ENCODE peak calls at places on chromosome 7, in eight cellular contexts. One of them, this sample, is unnamed. For H3K36me3 and H3K4me1, the result is how much of the 10 kb centered on the place peaks cover.

GRCh38 chr7:133853706-133854276 is 273.3 kb upstream of the LRGUK start:
- DNase-seq in HCT116: peak
- DNase-seq in right lobe of liver: no peak
- DNase-seq in ovary: no peak
- DNase-seq in transverse colon: peak
- DNase-seq in adrenal gland: no peak
- DNase-seq in testis: peak
- DNase-seq in spleen: no peak
- DNase-seq in this sample: no peak

GRCh38 chr7:134823400-134823799 is 44.0 kb downstream of the CALD1 start:
- DNase-seq in ovary: no peak
- DNase-seq in spleen: no peak
- DNase-seq in transverse colon: no peak
- DNase-seq in HCT116: no peak
- DNase-seq in adrenal gland: no peak
- DNase-seq in right lobe of liver: no peak
- DNase-seq in testis: no peak
- DNase-seq in this sample: no peak

GRCh38 chr7:4286281-4286680 is 395.8 kb upstream of the FOXK1 start:
- DNase-seq in adrenal gland: no peak
- DNase-seq in spleen: no peak
- DNase-seq in ovary: no peak
- DNase-seq in testis: no peak
- DNase-seq in transverse colon: no peak
- DNase-seq in right lobe of liver: no peak
- DNase-seq in HCT116: no peak
- DNase-seq in this sample: no peak

GRCh38 chr7:2969398-2970306 is 74.0 kb downstream of the CARD11 start:
- DNase-seq in adrenal gland: no peak
- DNase-seq in HCT116: no peak
- DNase-seq in spleen: no peak
- DNase-seq in testis: peak
- DNase-seq in ovary: no peak
- DNase-seq in right lobe of liver: no peak
- DNase-seq in transverse colon: no peak
- DNase-seq in this sample: no peak

GRCh38 chr7:92723205-92723604 is 113.2 kb downstream of the CDK6 start:
- DNase-seq in spleen: no peak
- DNase-seq in ovary: no peak
- DNase-seq in HCT116: no peak
- DNase-seq in adrenal gland: no peak
- DNase-seq in testis: no peak
- DNase-seq in transverse colon: no peak
- DNase-seq in right lobe of liver: no peak
- DNase-seq in this sample: no peak

GRCh38 chr7:87013136-87013840 is 46.2 kb downstream of the ELAPOR2 start:
- DNase-seq in transverse colon: no peak
- DNase-seq in right lobe of liver: no peak
- DNase-seq in spleen: no peak
- DNase-seq in ovary: no peak
- DNase-seq in testis: no peak
- DNase-seq in HCT116: no peak
- DNase-seq in adrenal gland: no peak
- DNase-seq in this sample: no peak

GRCh38 chr7:36284470-36284869 is 105.2 kb upstream of the ANLN start:
- DNase-seq in ovary: no peak
- DNase-seq in adrenal gland: no peak
- DNase-seq in testis: no peak
- DNase-seq in HCT116: no peak
- DNase-seq in right lobe of liver: no peak
- DNase-seq in spleen: peak
- DNase-seq in transverse colon: no peak
- DNase-seq in this sample: no peak

GRCh38 chr7:98864726-98865420 is 4.9 kb downstream of the TMEM130 start:
- DNase-seq in spleen: peak
- DNase-seq in ovary: no peak
- DNase-seq in adrenal gland: no peak
- DNase-seq in HCT116: no peak
- DNase-seq in right lobe of liver: no peak
- DNase-seq in testis: no peak
- DNase-seq in transverse colon: no peak
- DNase-seq in this sample: no peak

GRCh38 chr7:101717986-101718746 is 89.1 kb upstream of the MYL10 start:
- DNase-seq in adrenal gland: no peak
- DNase-seq in HCT116: no peak
- DNase-seq in right lobe of liver: peak
- DNase-seq in ovary: no peak
- DNase-seq in testis: no peak
- DNase-seq in spleen: no peak
- DNase-seq in transverse colon: no peak
- DNase-seq in this sample: no peak

GRCh38 chr7:135165862-135166261 is 4.6 kb downstream of the CYREN start:
- DNase-seq in transverse colon: no peak
- DNase-seq in HCT116: no peak
- DNase-seq in right lobe of liver: no peak
- DNase-seq in ovary: no peak
- DNase-seq in spleen: no peak
- DNase-seq in testis: no peak
- DNase-seq in adrenal gland: no peak
- DNase-seq in this sample: no peak

GRCh38 chr7:117759950-117760640 is 113.1 kb downstream of the CTTNBP2 start:
- DNase-seq in right lobe of liver: no peak
- DNase-seq in HCT116: no peak
- DNase-seq in transverse colon: no peak
- DNase-seq in testis: no peak
- DNase-seq in ovary: no peak
- DNase-seq in adrenal gland: no peak
- DNase-seq in spleen: no peak
- DNase-seq in this sample: no peak

GRCh38 chr7:155882596-155882995 is 70.3 kb upstream of the SHH start:
- DNase-seq in transverse colon: no peak
- DNase-seq in right lobe of liver: no peak
- DNase-seq in testis: no peak
- DNase-seq in ovary: no peak
- DNase-seq in HCT116: no peak
- DNase-seq in spleen: peak
- DNase-seq in adrenal gland: no peak
- DNase-seq in this sample: no peak

GRCh38 chr7:150332852-150333635 is 8.4 kb downstream of the RARRES2 start:
- DNase-seq in spleen: no peak
- DNase-seq in adrenal gland: no peak
- DNase-seq in ovary: no peak
- DNase-seq in HCT116: no peak
- DNase-seq in right lobe of liver: no peak
- DNase-seq in testis: no peak
- DNase-seq in transverse colon: no peak
- DNase-seq in this sample: no peak

GRCh38 chr7:68720722-68721121 is 877.6 kb upstream of the AUTS2 start:
- DNase-seq in spleen: no peak
- DNase-seq in ovary: no peak
- DNase-seq in adrenal gland: no peak
- DNase-seq in testis: no peak
- DNase-seq in HCT116: no peak
- DNase-seq in transverse colon: no peak
- DNase-seq in right lobe of liver: no peak
- DNase-seq in this sample: no peak

GRCh38 chr7:22884911-22885823 is 62.5 kb upstream of the TOMM7 start:
- DNase-seq in adrenal gland: no peak
- DNase-seq in HCT116: no peak
- DNase-seq in ovary: no peak
- DNase-seq in right lobe of liver: no peak
- DNase-seq in testis: no peak
- DNase-seq in transverse colon: no peak
- DNase-seq in spleen: no peak
- DNase-seq in this sample: no peak

GRCh38 chr7:108328174-108328651 is 128.0 kb downstream of the NRCAM start:
- DNase-seq in testis: peak
- DNase-seq in right lobe of liver: no peak
- DNase-seq in HCT116: no peak
- DNase-seq in spleen: no peak
- DNase-seq in transverse colon: no peak
- DNase-seq in adrenal gland: no peak
- DNase-seq in ovary: no peak
- DNase-seq in this sample: no peak

GRCh38 chr7:64959072-64959747 is 31.6 kb downstream of the ZNF117 start:
- DNase-seq in ovary: no peak
- DNase-seq in right lobe of liver: no peak
- DNase-seq in HCT116: no peak
- DNase-seq in transverse colon: no peak
- DNase-seq in spleen: no peak
- DNase-seq in adrenal gland: no peak
- DNase-seq in testis: no peak
- DNase-seq in this sample: no peak

GRCh38 chr7:2012981-2013380 is 219.8 kb downstream of the MAD1L1 start:
- DNase-seq in transverse colon: no peak
- DNase-seq in testis: no peak
- DNase-seq in ovary: peak
- DNase-seq in HCT116: no peak
- DNase-seq in spleen: peak
- DNase-seq in right lobe of liver: peak
- DNase-seq in adrenal gland: no peak
- DNase-seq in this sample: no peak

GRCh38 chr7:81626008-81626407 is 143.8 kb downstream of the HGF start:
- DNase-seq in testis: no peak
- DNase-seq in transverse colon: no peak
- DNase-seq in spleen: no peak
- DNase-seq in right lobe of liver: no peak
- DNase-seq in ovary: no peak
- DNase-seq in adrenal gland: no peak
- DNase-seq in HCT116: no peak
- DNase-seq in this sample: no peak

GRCh38 chr7:131225619-131226101 is 102.0 kb upstream of the MKLN1 start:
- DNase-seq in transverse colon: peak
- DNase-seq in HCT116: no peak
- DNase-seq in testis: peak
- DNase-seq in ovary: peak
- DNase-seq in spleen: no peak
- DNase-seq in adrenal gland: peak
- DNase-seq in right lobe of liver: no peak
- DNase-seq in this sample: peak

GRCh38 chr7:5408777-5409176 is 14.9 kb downstream of the TNRC18 start:
- DNase-seq in adrenal gland: no peak
- DNase-seq in right lobe of liver: no peak
- DNase-seq in transverse colon: no peak
- DNase-seq in HCT116: no peak
- DNase-seq in ovary: no peak
- DNase-seq in spleen: no peak
- DNase-seq in testis: no peak
- DNase-seq in this sample: no peak

DNA sequence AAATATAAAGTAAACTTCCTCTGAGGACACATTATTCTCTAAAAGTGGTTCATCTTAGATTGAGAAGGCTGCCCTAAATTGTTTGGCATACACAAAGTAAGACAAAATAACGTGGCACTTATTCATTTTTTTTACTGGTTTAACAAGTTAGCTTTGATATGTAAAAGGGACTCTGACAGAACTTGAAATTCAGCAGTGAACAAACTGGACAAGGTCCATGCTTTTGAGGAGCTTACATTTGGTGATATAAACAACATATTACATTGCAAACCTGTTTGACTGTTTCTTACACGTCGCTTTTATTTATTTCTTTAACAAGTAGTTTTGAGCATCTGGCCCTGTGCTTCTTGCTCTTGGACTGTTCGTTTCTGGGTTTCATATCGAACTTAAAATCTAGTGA is 253.1 kb upstream of the POM121L12 start:
- DNase-seq in spleen: no peak
- DNase-seq in testis: no peak
- DNase-seq in HCT116: no peak
- DNase-seq in adrenal gland: no peak
- DNase-seq in right lobe of liver: no peak
- DNase-seq in ovary: no peak
- DNase-seq in transverse colon: no peak
- DNase-seq in this sample: no peak
- H3K36me3 ChIP-seq in spleen: under half
- H3K36me3 ChIP-seq in testis: under half
- H3K36me3 ChIP-seq in HCT116: under half
- H3K36me3 ChIP-seq in adrenal gland: under half
- H3K36me3 ChIP-seq in right lobe of liver: under half
- H3K36me3 ChIP-seq in ovary: under half
- H3K36me3 ChIP-seq in transverse colon: under half
- H3K36me3 ChIP-seq in this sample: under half

GRCh38 chr7:39644170-39644569 is 20.8 kb downstream of the RALA start:
- DNase-seq in right lobe of liver: no peak
- DNase-seq in ovary: no peak
- DNase-seq in adrenal gland: no peak
- DNase-seq in testis: peak
- DNase-seq in transverse colon: no peak
- DNase-seq in spleen: no peak
- DNase-seq in HCT116: no peak
- DNase-seq in this sample: no peak
- H3K4me1 ChIP-seq in right lobe of liver: under half
- H3K4me1 ChIP-seq in ovary: under half
- H3K4me1 ChIP-seq in adrenal gland: under half
- H3K4me1 ChIP-seq in testis: under half
- H3K4me1 ChIP-seq in transverse colon: under half
- H3K4me1 ChIP-seq in spleen: under half
- H3K4me1 ChIP-seq in HCT116: under half
- H3K4me1 ChIP-seq in this sample: under half

GRCh38 chr7:26200113-26200443 is 468 bp downstream of the HNRNPA2B1 start:
- DNase-seq in testis: peak
- DNase-seq in spleen: peak
- DNase-seq in ovary: peak
- DNase-seq in HCT116: no peak
- DNase-seq in transverse colon: peak
- DNase-seq in right lobe of liver: peak
- DNase-seq in adrenal gland: peak
- DNase-seq in this sample: peak

GRCh38 chr7:26200444-26201260 is at the start of gene HNRNPA2B1:
- DNase-seq in adrenal gland: peak
- DNase-seq in HCT116: peak
- DNase-seq in transverse colon: peak
- DNase-seq in right lobe of liver: peak
- DNase-seq in spleen: peak
- DNase-seq in ovary: peak
- DNase-seq in testis: peak
- DNase-seq in this sample: peak

GRCh38 chr7:26198781-26199169 is 1.8 kb downstream of the HNRNPA2B1 start:
- DNase-seq in HCT116: no peak
- DNase-seq in spleen: no peak
- DNase-seq in transverse colon: no peak
- DNase-seq in adrenal gland: no peak
- DNase-seq in ovary: no peak
- DNase-seq in right lobe of liver: no peak
- DNase-seq in testis: no peak
- DNase-seq in this sample: no peak

GRCh38 chr7:26198133-26198780 is 2.3 kb downstream of the HNRNPA2B1 start:
- DNase-seq in ovary: no peak
- DNase-seq in adrenal gland: no peak
- DNase-seq in testis: no peak
- DNase-seq in HCT116: no peak
- DNase-seq in right lobe of liver: no peak
- DNase-seq in transverse colon: no peak
- DNase-seq in spleen: no peak
- DNase-seq in this sample: no peak

GRCh38 chr7:26199301-26200112 is 1.0 kb downstream of the HNRNPA2B1 start:
- DNase-seq in right lobe of liver: peak
- DNase-seq in HCT116: no peak
- DNase-seq in ovary: peak
- DNase-seq in testis: peak
- DNase-seq in spleen: peak
- DNase-seq in transverse colon: peak
- DNase-seq in adrenal gland: peak
- DNase-seq in this sample: peak
- TF ChIP-seq POLR2A in right lobe of liver: peak
- TF ChIP-seq POLR2A in HCT116: no peak
- TF ChIP-seq POLR2A in ovary: peak
- TF ChIP-seq POLR2A in testis: no peak
- TF ChIP-seq POLR2A in spleen: no peak
- TF ChIP-seq POLR2A in transverse colon: peak
- TF ChIP-seq POLR2A in adrenal gland: peak
- TF ChIP-seq POLR2A in this sample: peak

GRCh38 chr7:128839751-128840177 is 9.6 kb downstream of the FLNC start:
- DNase-seq in ovary: no peak
- DNase-seq in transverse colon: no peak
- DNase-seq in HCT116: no peak
- DNase-seq in spleen: no peak
- DNase-seq in right lobe of liver: peak
- DNase-seq in adrenal gland: no peak
- DNase-seq in testis: no peak
- DNase-seq in this sample: no peak
- H3K36me3 ChIP-seq in ovary: under half
- H3K36me3 ChIP-seq in transverse colon: under half
- H3K36me3 ChIP-seq in HCT116: under half
- H3K36me3 ChIP-seq in spleen: under half
- H3K36me3 ChIP-seq in right lobe of liver: under half
- H3K36me3 ChIP-seq in adrenal gland: under half
- H3K36me3 ChIP-seq in testis: under half
- H3K36me3 ChIP-seq in this sample: under half